ENCODE peak calls at places on chromosome 12, in six cellular contexts. O, F, J, E, S and X are unnamed samples. For H3K4me1, the result is how much of the 10 kb centered on the place peaks cover.

GRCh38 chr12:11437966-11438365 is 42.6 kb upstream of the PRB2 start:
- DNase-seq in O (no peak), F (no peak), J (no peak), E (no peak), S (no peak), X (no peak)

GRCh38 chr12:121060149-121061001 is 21.3 kb upstream of the OASL start:
- DNase-seq in O (peak), F (peak), J (peak), E (no peak), S (peak), X (peak)

GRCh38 chr12:105552056-105552455 is 221.6 kb downstream of the C12orf75 start:
- DNase-seq in O (no peak), F (no peak), J (no peak), E (no peak), S (no peak), X (no peak)

GRCh38 chr12:2094597-2094996 is 41.8 kb downstream of the CACNA1C start:
- DNase-seq in O (no peak), F (no peak), J (no peak), E (no peak), S (no peak), X (no peak)

GRCh38 chr12:100826323-100826722 is 31.7 kb downstream of the ANO4 start:
- DNase-seq in O (peak), F (no peak), J (peak), E (peak), S (peak), X (peak)

GRCh38 chr12:100337727-100338126 is 19.1 kb upstream of the SLC17A8 start:
- DNase-seq in O (peak), F (no peak), J (no peak), E (peak), S (no peak), X (no peak)

GRCh38 chr12:111964935-111965334 is 48.0 kb downstream of the TMEM116 start:
- DNase-seq in O (no peak), F (no peak), J (no peak), E (no peak), S (no peak), X (no peak)

GRCh38 chr12:52543985-52544888 is 8.7 kb downstream of the KRT71 start:
- DNase-seq in O (no peak), F (no peak), J (peak), E (no peak), S (peak), X (no peak)

GRCh38 chr12:15276088-15276698 is 46.1 kb upstream of the PTPRO start:
- DNase-seq in O (no peak), F (no peak), J (peak), E (peak), S (peak), X (peak)

GRCh38 chr12:126033746-126034145 is 968.5 kb downstream of the AACS start:
- DNase-seq in O (no peak), F (no peak), J (no peak), E (no peak), S (no peak), X (no peak)

GRCh38 chr12:93813972-93814821 is 137.0 kb downstream of the CRADD start:
- DNase-seq in O (peak), F (no peak), J (peak), E (peak), S (no peak), X (peak)

GRCh38 chr12:116202940-116203339 is 74.6 kb downstream of the MED13L start:
- DNase-seq in O (no peak), F (no peak), J (no peak), E (no peak), S (no peak), X (no peak)

GRCh38 chr12:22100952-22101748 is 55.1 kb downstream of the CMAS start:
- DNase-seq in O (peak), F (no peak), J (peak), E (peak), S (peak), X (peak)

GRCh38 chr12:104292872-104293794 is 10.4 kb upstream of the EID3 start:
- DNase-seq in O (no peak), F (no peak), J (no peak), E (no peak), S (no peak), X (no peak)

GRCh38 chr12:52364901-52365489 is 2.3 kb downstream of the KRT85 start:
- DNase-seq in O (no peak), F (no peak), J (no peak), E (no peak), S (no peak), X (no peak)

GRCh38 chr12:12941450-12942350 is 10.3 kb downstream of the GPRC5D start:
- DNase-seq in O (no peak), F (no peak), J (no peak), E (no peak), S (no peak), X (no peak)

GRCh38 chr12:122023339-122024131 is 1.9 kb downstream of the BCL7A start:
- DNase-seq in O (peak), F (no peak), J (peak), E (peak), S (peak), X (peak)

GRCh38 chr12:100445081-100445481 is 28.6 kb upstream of the NR1H4 start:
- DNase-seq in O (no peak), F (no peak), J (no peak), E (no peak), S (no peak), X (no peak)

GRCh38 chr12:128969480-128970055 is 116.3 kb downstream of the GLT1D1 start:
- DNase-seq in O (peak), F (no peak), J (no peak), E (peak), S (peak), X (peak)

GRCh38 chr12:75825686-75826085 is 205.9 kb downstream of the PHLDA1 start:
- DNase-seq in O (no peak), F (no peak), J (no peak), E (no peak), S (no peak), X (no peak)

GRCh38 chr12:29510591-29511174 is 13.2 kb upstream of the OVCH1 start:
- DNase-seq in O (no peak), F (no peak), J (no peak), E (no peak), S (no peak), X (no peak)

GRCh38 chr12:29505078-29505477 is 7.6 kb upstream of the OVCH1 start:
- DNase-seq in O (no peak), F (no peak), J (no peak), E (no peak), S (no peak), X (no peak)

GRCh38 chr12:29509503-29509902 is 12.0 kb upstream of the OVCH1 start:
- DNase-seq in O (no peak), F (no peak), J (no peak), E (no peak), S (no peak), X (no peak)

GRCh38 chr12:29503283-29503682 is 5.8 kb upstream of the OVCH1 start:
- DNase-seq in O (no peak), F (no peak), J (no peak), E (no peak), S (no peak), X (no peak)

DNA sequence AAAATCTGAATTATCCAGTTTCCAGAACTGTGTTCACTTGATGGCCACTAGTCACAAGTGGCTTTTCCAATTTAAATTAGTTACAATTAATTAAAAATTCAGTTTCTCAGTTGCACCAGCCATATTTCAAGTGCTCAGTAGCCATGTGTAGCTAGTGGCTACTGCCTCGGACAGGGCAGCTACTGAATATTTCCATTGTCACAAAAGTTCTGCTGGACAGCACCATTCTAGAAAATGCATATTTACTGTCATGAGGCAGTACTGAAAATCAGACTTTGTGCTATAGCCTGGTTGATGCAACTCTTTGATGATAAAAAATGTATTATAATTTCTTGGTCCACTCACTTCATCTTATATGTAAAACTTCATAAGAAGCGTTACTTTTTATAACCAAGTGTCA is 11.5 kb upstream of the OVCH1 start:
- DNase-seq in O (no peak), F (no peak), J (no peak), E (no peak), S (no peak), X (no peak)
- H3K4me3 ChIP-seq in O (no peak), F (no peak), J (no peak), E (no peak), S (no peak), X (no peak)

DNA sequence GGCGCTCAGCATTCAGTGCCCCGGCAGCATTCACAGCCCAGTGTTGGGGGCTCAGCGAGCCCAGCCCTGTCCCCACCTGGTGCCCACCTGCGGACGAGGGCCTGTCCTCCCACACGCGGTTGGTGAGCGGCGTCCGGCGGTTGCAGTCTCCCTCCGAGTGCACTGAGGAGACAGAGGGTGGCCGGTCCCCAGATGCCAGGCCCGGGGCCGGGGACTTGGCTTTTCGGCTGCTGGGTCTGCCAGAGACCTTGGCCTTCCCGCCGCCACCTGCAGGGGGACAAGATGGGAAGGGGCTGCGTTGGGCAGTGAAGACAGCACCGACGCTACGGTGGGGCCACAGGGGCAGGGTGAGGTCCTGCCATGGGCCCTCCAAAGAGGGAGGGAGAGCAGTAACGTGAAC is 31.2 kb downstream of the RFLNA start:
- DNase-seq in O (no peak), F (no peak), J (no peak), E (no peak), S (no peak), X (no peak)
- TF ChIP-seq CTCF in O (no peak), F (no peak), J (no peak), E (no peak), S (no peak), X (no peak)

GRCh38 chr12:85825751-85826150 is 10.5 kb downstream of the RASSF9 start:
- DNase-seq in O (no peak), F (no peak), J (no peak), E (no peak), S (no peak), X (no peak)

GRCh38 chr12:85831327-85831990 is 4.8 kb downstream of the RASSF9 start:
- DNase-seq in O (no peak), F (no peak), J (no peak), E (no peak), S (no peak), X (no peak)

GRCh38 chr12:85829391-85829790 is 6.8 kb downstream of the RASSF9 start:
- DNase-seq in O (no peak), F (no peak), J (no peak), E (no peak), S (no peak), X (peak)

GRCh38 chr12:85823436-85824179 is 12.6 kb downstream of the RASSF9 start:
- DNase-seq in O (no peak), F (no peak), J (no peak), E (no peak), S (no peak), X (no peak)

GRCh38 chr12:85828576-85828975 is 7.6 kb downstream of the RASSF9 start:
- DNase-seq in O (no peak), F (no peak), J (no peak), E (no peak), S (no peak), X (no peak)
- H3K4me1 ChIP-seq in O (under half), F (under half), J (under half), E (under half), S (under half), X (under half)

GRCh38 chr12:68246350-68246749 is 7.1 kb downstream of the IL22 start:
- DNase-seq in O (no peak), F (no peak), J (no peak), E (no peak), S (no peak), X (no peak)

GRCh38 chr12:68247785-68248184 is 5.6 kb downstream of the IL22 start:
- DNase-seq in O (no peak), F (no peak), J (no peak), E (no peak), S (no peak), X (no peak)

GRCh38 chr12:68242777-68243176 is 10.6 kb downstream of the IL22 start:
- DNase-seq in O (no peak), F (no peak), J (no peak), E (no peak), S (no peak), X (no peak)

GRCh38 chr12:68240975-68241374 is 12.4 kb downstream of the IL22 start:
- DNase-seq in O (no peak), F (no peak), J (no peak), E (no peak), S (no peak), X (peak)

GRCh38 chr12:68245071-68246021 is 8.1 kb downstream of the IL22 start:
- DNase-seq in O (no peak), F (no peak), J (no peak), E (no peak), S (peak), X (peak)
- H3K4me3 ChIP-seq in O (peak), F (no peak), J (no peak), E (no peak), S (peak), X (peak)

GRCh38 chr12:6620137-6620884 is 13.1 kb upstream of the CHD4 start:
- DNase-seq in O (no peak), F (no peak), J (no peak), E (peak), S (peak), X (peak)
- TF ChIP-seq CTCF in O (peak), F (peak), J (peak), E (peak), S (peak), X (peak)

DNA sequence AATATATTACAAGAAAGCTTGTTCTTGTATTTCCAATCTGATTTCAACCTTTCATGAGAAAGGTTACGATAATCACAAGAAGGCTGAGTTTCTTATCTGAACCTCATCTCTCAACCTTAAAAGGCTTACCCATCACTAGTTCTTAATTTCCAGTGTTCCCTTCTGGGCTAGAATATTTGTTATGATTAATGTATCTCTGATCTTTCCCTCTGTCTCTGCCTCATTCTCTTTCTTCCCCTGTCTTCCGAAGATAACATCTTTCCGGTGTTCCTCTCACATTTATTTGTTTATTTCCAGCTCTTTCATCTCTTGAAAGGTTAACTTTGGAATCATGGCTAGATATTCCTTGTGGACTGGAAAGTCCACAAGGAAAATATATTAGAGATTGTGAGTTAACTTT is 255.9 kb downstream of the SLC6A15 start:
- DNase-seq in O (no peak), F (no peak), J (no peak), E (no peak), S (no peak), X (no peak)
- H3K4me1 ChIP-seq in O (under half), F (under half), J (under half), E (under half), S (under half), X (under half)

DNA sequence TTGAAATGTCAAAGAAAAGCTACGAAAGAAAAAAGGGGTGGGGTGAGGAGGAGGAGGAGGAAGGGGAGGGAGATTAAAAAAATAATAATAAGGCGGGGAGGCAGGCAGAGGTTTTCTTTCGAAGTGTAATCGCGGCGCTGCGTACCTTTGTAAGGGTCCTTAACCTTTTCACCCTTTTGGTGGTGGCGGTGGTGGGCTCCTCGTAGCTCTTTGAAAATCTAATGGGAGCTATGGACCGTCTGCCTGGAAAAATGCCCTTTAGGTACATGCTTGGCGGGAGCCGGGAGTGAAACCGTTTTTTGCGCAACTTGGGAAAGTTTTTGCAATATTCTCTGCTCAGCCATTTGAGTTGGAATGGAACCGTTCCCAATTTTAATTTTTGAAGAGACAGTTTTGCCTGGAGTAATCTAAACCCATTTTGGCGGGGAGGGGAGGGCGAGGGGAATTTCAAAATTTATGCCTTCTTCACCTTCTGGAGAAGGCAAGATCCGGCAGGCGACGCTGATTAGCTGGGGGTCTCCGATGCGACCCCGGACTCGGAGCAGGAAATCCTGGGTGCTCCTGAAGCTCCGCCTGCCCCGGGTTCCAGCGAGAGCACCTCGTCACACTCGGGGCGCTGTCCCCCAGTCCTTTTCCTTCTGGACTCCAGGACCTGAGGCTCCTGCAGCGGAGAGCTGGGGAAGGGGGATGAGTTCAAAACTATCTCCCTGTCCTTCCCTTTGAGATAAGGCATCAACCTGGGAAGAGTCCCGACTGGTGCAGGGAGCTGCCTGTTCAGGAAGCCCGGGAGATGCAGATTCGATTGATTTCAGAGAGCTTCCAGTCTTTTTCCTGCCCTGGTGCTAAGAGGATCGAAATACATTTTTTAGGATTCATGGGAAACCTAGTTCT is 74.6 kb upstream of the TBX5 start:
- DNase-seq in O (no peak), F (no peak), J (no peak), E (no peak), S (peak), X (no peak)
- H3K4me3 ChIP-seq in O (peak), F (peak), J (no peak), E (no peak), S (peak), X (peak)

GRCh38 chr12:87667378-87667777 is 361.8 kb downstream of the C12orf50 start:
- DNase-seq in O (no peak), F (no peak), J (no peak), E (no peak), S (no peak), X (no peak)
- TF ChIP-seq CTCF in O (no peak), F (no peak), J (peak), E (peak), S (no peak), X (peak)